ENCODE peak calls at places on chromosomes 1 and 21, in four cellular contexts. O is thoracic aorta, Y is pancreas, B is astrocyte. S is an unnamed sample. For H3K36me3, the result is how much of the 10 kb centered on the place peaks cover.

GRCh38 chr1:28437924-28438699 is 67.7 kb upstream of the RCC1 start:
- DNase-seq in O (peak), Y (no peak), B (peak), S (peak)

GRCh38 chr1:165883056-165883455 is 55.6 kb downstream of the UCK2 start:
- DNase-seq in O (no peak), Y (no peak), B (peak), S (peak)

GRCh38 chr1:15152318-15153183 is 996 bp upstream of the TMEM51 start:
- DNase-seq in O (peak), Y (peak), B (peak), S (peak)

GRCh38 chr1:247056071-247056470 is 22.5 kb downstream of the ZNF670 start:
- DNase-seq in O (no peak), Y (no peak), B (no peak), S (no peak)

GRCh38 chr1:116329524-116330341 is 43.3 kb upstream of the ATP1A1 start:
- DNase-seq in O (no peak), Y (no peak), B (no peak), S (no peak)

GRCh38 chr1:118983558-118984021 is 4.6 kb downstream of the TBX15 start:
- DNase-seq in O (no peak), Y (peak), B (no peak), S (no peak)

GRCh38 chr1:29557066-29557465 is 320.7 kb downstream of the PTPRU start:
- DNase-seq in O (no peak), Y (no peak), B (no peak), S (no peak)

GRCh38 chr1:115526900-115527299 is 114.9 kb upstream of the VANGL1 start:
- DNase-seq in O (no peak), Y (no peak), B (no peak), S (no peak)

GRCh38 chr1:101005871-101006270 is 19.7 kb downstream of the DPH5 start:
- DNase-seq in O (no peak), Y (no peak), B (no peak), S (no peak)

GRCh38 chr1:203931953-203932352 is 70.6 kb downstream of the SNRPE start:
- DNase-seq in O (no peak), Y (no peak), B (no peak), S (no peak)

GRCh38 chr21:39612233-39613028 is at the start of gene B3GALT5:
- DNase-seq in O (no peak), Y (peak), B (peak), S (no peak)

GRCh38 chr1:116873680-116874271 is 35.9 kb upstream of the PTGFRN start:
- DNase-seq in O (no peak), Y (no peak), B (no peak), S (peak)

GRCh38 chr1:99697570-99697969 is 51.7 kb downstream of the PALMD start:
- DNase-seq in O (no peak), Y (no peak), B (no peak), S (no peak)

GRCh38 chr1:176794897-176795508 is 332.0 kb downstream of the PAPPA2 start:
- DNase-seq in O (no peak), Y (no peak), B (no peak), S (no peak)

GRCh38 chr21:27301216-27301615 is 334.3 kb upstream of the ADAMTS5 start:
- DNase-seq in O (no peak), Y (no peak), B (peak), S (no peak)

GRCh38 chr1:201593200-201593828 is 54.4 kb downstream of the NAV1 start:
- DNase-seq in O (no peak), Y (no peak), B (peak), S (peak)

GRCh38 chr1:174022976-174023277 is 770 bp upstream of the RC3H1 start:
- DNase-seq in O (no peak), Y (no peak), B (no peak), S (no peak)
- H3K4me3 ChIP-seq in O (peak), Y (no peak), B (peak), S (no peak)

DNA sequence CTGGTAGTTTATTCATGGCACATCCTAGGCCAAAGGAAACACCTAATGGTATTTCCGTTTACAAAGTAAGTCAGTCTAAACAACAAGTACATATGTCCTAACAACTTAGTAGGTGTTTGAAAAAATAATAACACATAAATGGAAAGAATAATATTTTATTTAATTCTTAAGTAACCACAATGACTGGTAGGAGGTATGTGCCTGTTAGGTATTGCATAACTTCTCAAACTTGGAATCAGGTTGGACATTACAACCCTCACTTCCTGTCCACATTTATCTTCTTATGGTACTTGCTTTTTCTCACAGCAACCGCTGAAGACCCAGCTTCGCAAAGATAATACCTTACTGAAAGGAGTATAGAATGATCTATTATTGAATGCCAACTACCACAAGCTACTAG is 64.2 kb downstream of the VPS13D start:
- DNase-seq in O (no peak), Y (no peak), B (peak), S (no peak)
- H3K36me3 ChIP-seq in O (under half), Y (under half), B (under half), S (under half)

DNA sequence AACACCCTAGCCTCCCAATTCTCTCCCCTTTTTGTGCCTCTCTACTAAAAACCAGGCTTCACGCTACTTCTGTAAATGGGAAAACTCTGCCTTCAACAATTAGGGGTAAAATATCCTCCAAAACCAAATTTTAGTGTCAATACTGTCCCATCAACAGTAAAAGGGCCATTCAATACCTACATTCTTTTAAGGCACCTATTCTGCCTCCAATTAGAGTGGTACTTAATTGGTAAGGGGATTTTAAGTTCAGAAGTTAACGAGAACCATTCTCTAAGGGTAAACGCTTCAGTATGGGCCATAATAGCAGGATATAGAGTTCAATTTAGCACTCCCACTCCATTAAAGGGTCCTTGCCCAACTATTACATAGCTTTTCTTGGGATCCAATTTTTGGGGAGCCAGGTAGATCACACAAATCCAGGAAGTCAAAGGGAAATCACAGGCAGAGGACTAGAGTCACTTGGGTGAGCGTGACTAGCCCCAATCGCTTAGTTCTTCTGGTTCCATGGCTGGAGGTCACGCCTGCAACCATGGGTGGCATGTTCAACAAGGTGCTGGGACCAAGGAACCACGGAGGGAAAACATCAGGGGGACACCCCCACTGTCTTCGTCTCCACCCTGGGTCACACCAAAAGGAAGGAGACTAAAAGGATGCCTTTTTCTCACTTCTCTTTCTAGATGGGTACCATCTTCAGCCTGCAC is 20.1 kb upstream of the BSDC1 start:
- DNase-seq in O (no peak), Y (no peak), B (no peak), S (no peak)
- TF ChIP-seq CTCF in O (no peak), Y (no peak), B (no peak), S (no peak)

GRCh38 chr1:208159542-208160258 is 84.5 kb downstream of the PLXNA2 start:
- DNase-seq in O (no peak), Y (no peak), B (peak), S (no peak)
- H3K4me3 ChIP-seq in O (no peak), Y (no peak), B (no peak), S (no peak)

GRCh38 chr1:20401405-20402010 is 84.5 kb downstream of the CAMK2N1 start:
- DNase-seq in O (no peak), Y (no peak), B (no peak), S (no peak)

GRCh38 chr1:20398744-20399143 is 87.3 kb downstream of the CAMK2N1 start:
- DNase-seq in O (no peak), Y (no peak), B (no peak), S (no peak)

GRCh38 chr1:20400341-20401177 is 85.5 kb downstream of the CAMK2N1 start:
- DNase-seq in O (no peak), Y (no peak), B (peak), S (no peak)

GRCh38 chr1:20399606-20400180 is 86.3 kb downstream of the CAMK2N1 start:
- DNase-seq in O (no peak), Y (no peak), B (no peak), S (no peak)

GRCh38 chr1:20399196-20399595 is 86.8 kb downstream of the CAMK2N1 start:
- DNase-seq in O (no peak), Y (no peak), B (no peak), S (no peak)
- H3K36me3 ChIP-seq in O (under half), Y (under half), B (under half), S (under half)

GRCh38 chr1:22729400-22729773 is 18.7 kb downstream of the EPHB2 start:
- DNase-seq in O (no peak), Y (no peak), B (no peak), S (no peak)

GRCh38 chr1:22733643-22734042 is 23.0 kb downstream of the EPHB2 start:
- DNase-seq in O (no peak), Y (no peak), B (no peak), S (no peak)

GRCh38 chr1:22729921-22730320 is 19.3 kb downstream of the EPHB2 start:
- DNase-seq in O (no peak), Y (no peak), B (no peak), S (no peak)

GRCh38 chr1:22728751-22729399 is 18.2 kb downstream of the EPHB2 start:
- DNase-seq in O (no peak), Y (peak), B (no peak), S (no peak)

DNA sequence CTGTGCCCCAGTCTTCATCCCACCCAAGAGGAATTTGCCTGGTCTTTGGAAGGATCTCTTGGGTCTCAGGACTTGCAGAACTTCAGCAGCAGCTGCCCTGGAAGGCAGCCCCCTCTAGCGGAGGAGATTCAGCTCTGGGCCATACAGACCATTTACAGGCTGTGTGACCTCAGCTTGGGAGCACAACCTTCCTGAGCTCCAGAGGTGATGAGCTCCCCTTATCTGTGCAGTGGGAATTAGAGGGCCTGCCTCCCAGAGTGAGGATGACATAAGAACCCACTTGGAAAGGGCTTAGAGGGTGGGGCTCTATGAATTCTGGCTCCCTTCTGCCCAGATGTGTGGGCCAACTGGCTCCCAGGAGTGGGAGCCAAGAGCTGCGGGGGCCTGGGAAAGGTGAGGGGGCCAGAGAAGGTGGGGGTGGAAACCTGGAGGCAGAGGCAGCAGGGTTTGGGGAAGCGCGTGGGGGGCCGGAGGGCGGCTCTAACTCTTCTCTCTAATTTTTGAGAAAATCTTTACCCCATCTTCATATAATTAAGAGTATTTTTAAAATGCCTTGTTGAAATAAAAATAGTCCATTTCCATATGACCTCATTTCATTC is 21.4 kb downstream of the EPHB2 start:
- DNase-seq in O (no peak), Y (no peak), B (no peak), S (no peak)
- TF ChIP-seq CTCF in O (no peak), Y (no peak), B (no peak), S (peak)

GRCh38 chr1:205211839-205212241 is 338 bp upstream of the DSTYK start:
- DNase-seq in O (no peak), Y (no peak), B (no peak), S (no peak)
- H3K4me3 ChIP-seq in O (peak), Y (peak), B (peak), S (peak)

GRCh38 chr21:33562389-33562788 is 19.6 kb downstream of the SON start:
- DNase-seq in O (no peak), Y (no peak), B (no peak), S (no peak)

GRCh38 chr21:33566514-33566913 is 22.0 kb downstream of the DONSON start:
- DNase-seq in O (no peak), Y (no peak), B (peak), S (no peak)

GRCh38 chr21:33569986-33570385 is 18.5 kb downstream of the DONSON start:
- DNase-seq in O (no peak), Y (no peak), B (no peak), S (no peak)

GRCh38 chr21:33572350-33572749 is 16.1 kb downstream of the DONSON start:
- DNase-seq in O (no peak), Y (no peak), B (no peak), S (no peak)

DNA sequence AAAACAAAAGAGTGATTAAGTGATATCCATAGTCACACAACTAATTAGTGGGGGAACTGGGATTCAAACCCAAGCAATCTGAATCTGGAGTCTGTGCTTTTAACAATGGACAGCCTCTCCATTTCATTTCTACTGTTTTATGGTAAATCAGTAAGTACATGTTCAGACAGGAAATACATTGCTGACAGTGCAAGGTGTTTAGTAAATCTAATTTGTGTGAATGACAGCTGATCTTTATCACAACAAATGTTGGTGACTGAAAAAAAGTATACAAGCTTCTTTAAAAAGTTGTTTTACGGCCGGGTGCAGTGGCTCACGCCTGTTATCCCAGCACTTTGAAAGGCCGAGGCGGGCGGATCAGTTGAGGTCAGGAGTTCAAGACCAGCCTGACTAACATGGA is 20.6 kb downstream of the DONSON start:
- DNase-seq in O (no peak), Y (no peak), B (no peak), S (no peak)
- H3K36me3 ChIP-seq in O (under half), Y (under half), B (half or more), S (under half)

GRCh38 chr1:224774378-224774777 is 155.1 kb upstream of the DNAH14 start:
- DNase-seq in O (no peak), Y (no peak), B (no peak), S (no peak)
- TF ChIP-seq CTCF in O (no peak), Y (no peak), B (no peak), S (peak)